ENCODE peak calls at places on chromosomes 3 and 15, in nine cellular contexts. W, A, T, B, C, G, X, V and H are unnamed samples.

GRCh38 chr3:88433572-88433971 is 283.8 kb downstream of the C3orf38 start:
- DNase-seq in W (no peak), A (no peak), T (no peak), B (no peak), C (no peak), G (peak; percentile 96), X (peak; percentile 15), V (no peak), H (no peak)

GRCh38 chr3:39103324-39103693 is 4.1 kb downstream of the GORASP1 start:
- DNase-seq in W (no peak), A (no peak), T (no peak), B (no peak), C (no peak), G (peak; percentile 37), X (no peak), V (no peak), H (no peak)

GRCh38 chr3:175692256-175692655 is 833.1 kb downstream of the NAALADL2 start:
- DNase-seq in W (no peak), A (peak; percentile 29), T (no peak), B (no peak), C (no peak), G (no peak), X (no peak), V (no peak), H (no peak)

GRCh38 chr3:59273976-59274375 is 224.2 kb upstream of the CFAP20DC start:
- DNase-seq in W (peak; percentile 53), A (peak; percentile 12), T (no peak), B (no peak), C (peak; percentile 39), G (no peak), X (no peak), V (no peak), H (no peak)

GRCh38 chr15:93989611-93990010 is 241.8 kb upstream of the MCTP2 start:
- DNase-seq in W (no peak), A (no peak), T (no peak), B (no peak), C (no peak), G (no peak), X (no peak), V (no peak), H (no peak)

GRCh38 chr3:146037697-146038096 is 123.3 kb downstream of the PLOD2 start:
- DNase-seq in W (no peak), A (peak; percentile 49), T (no peak), B (peak; percentile 15), C (peak; percentile 47), G (no peak), X (no peak), V (no peak), H (no peak)

GRCh38 chr15:39300451-39301153 is 280.3 kb upstream of the THBS1 start:
- DNase-seq in W (peak; percentile 81), A (peak; percentile 73), T (no peak), B (peak; percentile 50), C (peak; percentile 62), G (no peak), X (no peak), V (no peak), H (no peak)

GRCh38 chr3:125165189-125165947 is 47.2 kb downstream of the SLC12A8 start:
- DNase-seq in W (no peak), A (peak; percentile 66), T (peak; percentile 65), B (peak; percentile 52), C (no peak), G (peak; percentile 15), X (peak; percentile 50), V (no peak), H (no peak)

GRCh38 chr3:98770261-98771039 is 7.3 kb downstream of the ST3GAL6 start:
- DNase-seq in W (no peak), A (no peak), T (no peak), B (no peak), C (peak; percentile 76), G (no peak), X (no peak), V (no peak), H (no peak)

GRCh38 chr3:8282541-8283165 is 219.0 kb upstream of the LMCD1 start:
- DNase-seq in W (no peak), A (no peak), T (no peak), B (no peak), C (no peak), G (no peak), X (no peak), V (no peak), H (no peak)

GRCh38 chr3:8283180-8283579 is 218.4 kb upstream of the LMCD1 start:
- DNase-seq in W (no peak), A (no peak), T (no peak), B (no peak), C (no peak), G (no peak), X (no peak), V (no peak), H (no peak)

GRCh38 chr3:8278448-8278847 is 223.2 kb upstream of the LMCD1 start:
- DNase-seq in W (no peak), A (no peak), T (no peak), B (no peak), C (no peak), G (no peak), X (no peak), V (no peak), H (no peak)

GRCh38 chr3:8280161-8280560 is 221.5 kb upstream of the LMCD1 start:
- DNase-seq in W (no peak), A (no peak), T (no peak), B (no peak), C (no peak), G (no peak), X (no peak), V (no peak), H (no peak)

DNA sequence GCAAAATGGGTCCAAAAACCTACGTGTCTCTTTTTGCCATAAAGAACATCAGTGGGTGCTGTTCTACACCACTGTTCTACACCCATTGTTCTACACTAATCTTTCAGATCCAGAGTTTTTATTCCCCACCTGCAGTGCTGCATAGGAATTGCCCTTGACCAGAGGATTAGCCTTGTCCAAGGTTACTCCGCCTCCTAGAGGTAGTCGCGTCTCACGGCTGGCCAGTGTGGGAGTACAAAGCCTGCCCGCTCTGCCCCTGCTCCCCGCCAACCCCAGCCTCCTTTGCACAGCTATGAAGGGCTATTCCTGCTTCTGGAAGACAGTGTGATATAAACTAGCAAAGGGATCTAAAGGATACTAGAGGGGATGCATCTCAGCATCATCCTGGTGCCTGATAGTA is 222.1 kb upstream of the LMCD1 start:
- DNase-seq in W (no peak), A (no peak), T (peak; percentile 42), B (no peak), C (no peak), G (no peak), X (no peak), V (no peak), H (no peak)
- TF ChIP-seq CTCF in W (no peak), A (no peak), T (no peak), B (no peak), C (no peak), G (no peak), X (no peak), V (no peak), H (no peak)

GRCh38 chr3:126487151-126487771 is 11.6 kb upstream of the ZXDC start:
- DNase-seq in W (no peak), A (peak; percentile 12), T (peak; percentile 62), B (no peak), C (peak; percentile 72), G (peak; percentile 11), X (no peak), V (no peak), H (peak; percentile 70)
- TF ChIP-seq CTCF in W (no peak), A (peak; percentile 13), T (no peak), B (no peak), C (no peak), G (no peak), X (no peak), V (no peak), H (peak; percentile 46)

DNA sequence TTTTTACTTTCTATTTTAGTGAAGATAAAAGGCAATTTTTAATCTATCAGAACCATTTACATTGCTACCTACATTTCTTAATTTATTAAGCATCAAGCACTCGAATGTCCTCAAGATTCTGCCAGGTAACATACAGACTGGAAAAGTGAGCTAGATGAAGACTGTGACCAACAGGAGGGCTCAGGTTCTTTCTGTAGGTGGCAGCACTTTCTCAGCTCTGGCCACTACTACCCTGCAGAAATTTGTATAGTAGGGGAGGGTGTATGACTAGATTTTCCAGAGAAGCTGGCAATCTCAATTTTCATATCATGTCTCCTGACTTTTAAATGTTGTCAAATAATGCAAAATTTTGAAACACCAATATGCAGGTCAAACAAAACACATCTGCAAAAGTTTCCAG is 165.0 kb upstream of the SUCLG2 start:
- DNase-seq in W (no peak), A (no peak), T (no peak), B (no peak), C (peak; percentile 2), G (peak; percentile 67), X (no peak), V (no peak), H (no peak)
- TF ChIP-seq CTCF in W (no peak), A (no peak), T (peak; percentile 14), B (no peak), C (no peak), G (peak; percentile 91), X (peak; percentile 17), V (no peak), H (peak; percentile 29)

DNA sequence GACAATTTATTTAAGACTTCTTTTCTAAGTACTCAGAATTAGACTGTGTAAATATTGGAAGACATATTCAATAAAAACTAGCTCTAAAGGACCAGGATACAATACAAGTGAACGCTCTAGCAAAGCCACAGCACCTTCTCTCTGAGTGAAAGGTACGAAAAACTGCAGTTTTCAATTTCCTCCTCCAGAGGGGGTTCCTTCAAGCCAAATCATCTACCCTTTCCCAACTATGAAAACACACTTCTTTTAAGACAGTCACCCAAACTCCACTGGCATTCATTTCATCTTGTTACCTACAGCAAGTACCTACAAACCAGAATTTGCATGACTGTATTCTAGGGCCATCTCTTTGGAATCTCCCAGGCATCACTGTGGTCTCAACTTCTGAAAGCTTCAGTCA is 165.8 kb downstream of the ERC2 start:
- DNase-seq in W (no peak), A (no peak), T (no peak), B (no peak), C (no peak), G (peak; percentile 46), X (no peak), V (no peak), H (no peak)
- TF ChIP-seq CTCF in W (no peak), A (peak; percentile 43), T (no peak), B (no peak), C (peak; percentile 27), G (peak; percentile 73), X (peak; percentile 10), V (no peak), H (peak; percentile 59)

DNA sequence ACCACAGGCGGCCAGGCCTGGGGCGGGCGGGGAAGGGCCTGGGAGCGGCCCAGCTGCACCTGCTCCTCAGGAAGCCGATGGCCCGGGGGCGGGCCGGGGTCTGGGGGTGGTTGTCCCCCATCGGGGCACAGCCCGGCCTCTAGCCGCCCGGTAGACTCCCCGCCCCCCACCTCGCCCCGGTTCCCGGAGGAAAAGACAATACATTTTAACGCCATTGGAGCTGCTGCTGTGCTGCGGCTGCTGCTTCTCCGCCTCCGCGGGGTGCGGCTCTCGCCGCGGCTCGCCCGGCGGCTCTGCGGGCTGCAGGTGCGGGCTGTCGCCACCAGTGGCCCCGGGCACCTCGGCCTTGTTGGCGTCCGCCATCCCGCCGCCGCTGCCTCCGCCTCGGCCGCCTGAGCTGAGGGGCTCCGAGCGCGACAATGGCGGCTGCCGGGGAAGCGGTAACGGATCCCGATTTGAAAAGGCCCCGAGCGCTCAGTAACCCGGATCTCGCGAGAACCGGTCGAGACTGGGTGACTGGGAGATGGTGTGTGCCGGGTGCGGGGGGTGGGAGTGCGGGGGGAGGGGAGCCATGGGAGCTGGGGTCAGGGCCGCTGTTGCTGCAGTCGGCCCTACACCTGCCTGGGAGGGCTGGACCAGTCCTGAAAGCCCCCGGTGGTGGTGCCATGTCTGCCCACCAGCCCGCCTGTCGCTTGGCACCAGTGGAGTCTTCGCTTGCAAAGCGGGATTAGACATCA is at the start of gene MYEF2:
- DNase-seq in W (peak; percentile 46), A (peak; percentile 48), T (peak; percentile 90), B (peak; percentile 65), C (peak; percentile 66), G (peak; percentile 90), X (peak; percentile 84), V (peak; percentile 48), H (peak; percentile 89)
- TF ChIP-seq CTCF in W (no peak), A (no peak), T (no peak), B (no peak), C (no peak), G (no peak), X (no peak), V (no peak), H (peak; percentile 22)